ENCODE peak calls at places on chromosome 12, in six cellular contexts. I is GM12878, P is WTC11, J is H1, D is K562, F is HepG2. S is an unnamed sample.

GRCh38 chr12:8057839-8058238 is 8.3 kb downstream of the C3AR1 start:
- DNase-seq in F (no peak), J (no peak), P (no peak), D (no peak), I (no peak), S (no peak)

GRCh38 chr12:131108171-131108955 is 154.7 kb downstream of the ADGRD1 start:
- DNase-seq in P (no peak), J (no peak), D (peak), I (no peak), F (no peak), S (no peak)

GRCh38 chr12:5807090-5807414 is 138.0 kb downstream of the ANO2 start:
- DNase-seq in D (no peak), F (no peak), I (no peak), P (no peak), J (no peak), S (no peak)

GRCh38 chr12:113103756-113104450 is 31.7 kb downstream of the RASAL1 start:
- DNase-seq in J (peak), P (peak), I (no peak), D (peak), F (peak), S (peak)

GRCh38 chr12:118429703-118430383 is 53.5 kb downstream of the SUDS3 start:
- DNase-seq in J (no peak), F (no peak), P (no peak), D (no peak), I (no peak), S (no peak)

GRCh38 chr12:59115526-59115925 is 195.2 kb upstream of the LRIG3 start:
- DNase-seq in I (no peak), P (no peak), J (no peak), D (no peak), F (no peak), S (no peak)

GRCh38 chr12:109709401-109710278 is 4.0 kb upstream of the FAM222A start:
- DNase-seq in F (no peak), J (no peak), I (no peak), P (no peak), D (no peak), S (no peak)

GRCh38 chr12:27163048-27163715 is 80.8 kb upstream of the C12orf71 start:
- DNase-seq in F (no peak), I (no peak), P (peak), D (no peak), J (no peak), S (peak)

GRCh38 chr12:57429473-57430116 is 1.2 kb downstream of the R3HDM2 start:
- DNase-seq in P (no peak), J (no peak), I (no peak), F (no peak), D (no peak), S (no peak)

GRCh38 chr12:3250576-3250975 is 173.4 kb downstream of the TSPAN9 start:
- DNase-seq in D (no peak), J (no peak), F (no peak), I (no peak), P (no peak), S (no peak)

GRCh38 chr12:113196996-113197395 is 11.5 kb downstream of the RITA1 start:
- DNase-seq in F (peak), I (no peak), D (peak), P (peak), J (peak), S (peak)

GRCh38 chr12:31494455-31494854 is 96.5 kb downstream of the DENND5B start:
- DNase-seq in F (no peak), D (no peak), P (no peak), J (no peak), I (no peak), S (no peak)

GRCh38 chr12:47946413-47947107 is 16.8 kb upstream of the TMEM106C start:
- DNase-seq in J (no peak), D (no peak), P (no peak), F (no peak), I (no peak), S (no peak)

GRCh38 chr12:87140257-87140656 is 884.1 kb upstream of the MGAT4C start:
- DNase-seq in J (no peak), I (no peak), D (no peak), F (no peak), P (no peak), S (no peak)

GRCh38 chr12:122917508-122918227 is 21.7 kb upstream of the VPS37B start:
- DNase-seq in P (no peak), I (no peak), D (no peak), J (no peak), F (peak), S (no peak)

GRCh38 chr12:52417742-52418141 is 11.6 kb upstream of the KRT82 start:
- DNase-seq in D (no peak), I (no peak), P (no peak), F (no peak), J (no peak), S (no peak)

DNA sequence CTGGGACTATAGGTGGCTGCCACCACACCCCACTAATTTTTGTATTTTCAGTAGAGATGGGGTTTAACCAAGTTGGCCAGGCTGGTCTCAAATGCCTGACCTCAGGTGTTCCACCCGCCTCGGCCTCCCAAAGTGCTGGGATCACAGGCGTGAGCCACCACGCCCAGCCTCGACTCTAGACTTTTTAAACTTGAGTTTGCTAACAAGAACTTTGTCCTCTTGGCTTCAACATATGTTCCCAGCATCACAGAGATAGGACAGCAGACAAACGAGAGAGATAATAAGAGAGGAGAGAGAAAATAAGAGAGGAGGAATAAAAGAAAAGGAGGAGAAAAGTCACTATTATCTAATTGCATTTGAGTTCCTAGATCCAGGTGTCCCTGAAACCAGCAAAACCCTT is 119.1 kb downstream of the CEP83 start:
- DNase-seq in D (no peak), F (no peak), J (no peak), I (no peak), P (no peak), S (no peak)
- TF ChIP-seq CREB1 in D (no peak), F (no peak), J (no peak), I (no peak), P (no peak), S (no peak)

GRCh38 chr12:46005151-46005797 is 14.9 kb upstream of the SCAF11 start:
- DNase-seq in P (no peak), J (no peak), D (no peak), F (no peak), I (no peak), S (no peak)
- TF ChIP-seq CREB1 in P (no peak), J (no peak), D (no peak), F (no peak), I (no peak), S (no peak)

GRCh38 chr12:46261658-46262057 is 7.2 kb downstream of the SLC38A1 start:
- DNase-seq in D (no peak), J (no peak), P (no peak), F (no peak), I (no peak), S (no peak)

GRCh38 chr12:46259713-46260112 is 9.1 kb downstream of the SLC38A1 start:
- DNase-seq in P (no peak), I (no peak), D (no peak), J (no peak), F (no peak), S (no peak)

GRCh38 chr12:46259071-46259470 is 9.8 kb downstream of the SLC38A1 start:
- DNase-seq in I (no peak), F (peak), P (no peak), J (no peak), D (no peak), S (no peak)

GRCh38 chr12:46260913-46261476 is 7.8 kb downstream of the SLC38A1 start:
- DNase-seq in P (no peak), I (no peak), F (no peak), J (no peak), D (no peak), S (no peak)

DNA sequence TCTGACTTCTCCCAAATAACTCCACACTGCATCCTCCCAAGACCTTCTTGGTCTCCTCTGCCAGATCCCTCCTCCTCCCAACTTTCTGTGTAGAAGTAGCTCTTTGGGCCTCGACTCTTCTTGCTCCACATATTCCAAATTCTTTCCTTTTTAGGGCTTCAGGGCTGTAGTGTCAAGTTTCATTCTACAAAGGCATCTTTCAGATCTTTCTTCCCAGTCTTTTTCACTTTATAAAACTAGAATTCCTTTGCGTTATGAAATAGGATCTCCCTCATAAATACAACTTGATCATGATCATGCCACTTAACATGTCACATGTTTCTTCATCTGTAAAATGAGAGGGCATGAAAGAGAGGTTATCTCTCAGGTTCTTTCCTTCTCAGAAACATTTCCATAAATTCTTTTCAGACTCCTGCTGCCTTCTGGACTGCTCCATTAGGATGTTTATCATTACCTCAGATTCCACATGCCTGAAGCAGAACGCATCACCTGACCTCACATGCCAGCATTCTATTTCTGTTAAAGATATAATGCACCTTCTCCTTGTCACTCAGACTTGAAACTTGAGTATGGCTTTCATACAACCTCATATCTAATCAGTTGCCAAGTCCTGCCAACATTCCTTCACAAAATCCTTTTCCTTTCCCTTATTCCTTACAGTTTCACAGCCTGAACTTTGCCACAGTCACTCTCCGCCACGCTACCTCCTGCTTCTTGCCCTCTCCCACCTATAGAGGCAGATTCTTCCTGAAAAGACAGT is 8.5 kb downstream of the SLC38A1 start:
- DNase-seq in P (no peak), J (no peak), I (no peak), D (no peak), F (no peak), S (peak)
- TF ChIP-seq CREB1 in P (no peak), J (no peak), I (no peak), D (no peak), F (no peak), S (no peak)

GRCh38 chr12:107511292-107511691 is 174.3 kb upstream of the PWP1 start:
- DNase-seq in P (no peak), I (no peak), F (no peak), J (no peak), D (no peak), S (no peak)
- TF ChIP-seq CREB1 in P (no peak), I (no peak), F (no peak), J (no peak), D (no peak), S (no peak)